ENCODE peak calls at places on chromosome 5, in eight cellular contexts. C, J, K, A, M, R, E and W are unnamed samples.

GRCh38 chr5:57298985-57299491 is 125.2 kb downstream of the GPBP1 start:
- DNase-seq in A (peak; percentile 79), C (peak; percentile 5), J (no peak), M (peak; percentile 72), R (peak; percentile 37), K (peak; percentile 68), E (peak; percentile 86), W (peak; percentile 15)

GRCh38 chr5:153562189-153562588 is 71.7 kb downstream of the GRIA1 start:
- DNase-seq in E (peak; percentile 57), M (peak; percentile 87), R (no peak), K (no peak), J (no peak), C (no peak), A (no peak), W (no peak)

GRCh38 chr5:157188270-157188669 is 7.6 kb downstream of the ITK start:
- DNase-seq in J (no peak), C (no peak), K (no peak), R (no peak), M (no peak), E (no peak), A (no peak), W (no peak)

GRCh38 chr5:149420509-149421371 is 41.6 kb upstream of the IL17B start:
- DNase-seq in K (peak; percentile 4), J (no peak), C (no peak), E (peak; percentile 94), A (peak; percentile 32), R (no peak), M (no peak), W (peak; percentile 44)

GRCh38 chr5:60526336-60526875 is 173.6 kb downstream of the DEPDC1B start:
- DNase-seq in K (no peak), C (no peak), A (no peak), E (no peak), M (no peak), R (no peak), J (no peak), W (no peak)

GRCh38 chr5:83562817-83563557 is 91.4 kb downstream of the VCAN start:
- DNase-seq in J (no peak), A (peak; percentile 16), E (peak; percentile 41), K (no peak), C (no peak), M (peak; percentile 20), R (no peak), W (no peak)

GRCh38 chr5:159855476-159856157 is 60.7 kb upstream of the ADRA1B start:
- DNase-seq in K (peak; percentile 36), J (no peak), R (peak; percentile 24), M (no peak), E (peak; percentile 15), A (no peak), C (no peak), W (no peak)

GRCh38 chr5:31232273-31232888 is 38.9 kb downstream of the CDH6 start:
- DNase-seq in R (peak; percentile 42), A (peak; percentile 79), C (no peak), K (peak; percentile 66), E (peak; percentile 74), M (peak; percentile 78), J (peak; percentile 39), W (peak; percentile 43)

GRCh38 chr5:9222054-9222738 is 323.7 kb downstream of the SEMA5A start:
- DNase-seq in C (no peak), A (peak; percentile 59), K (no peak), R (no peak), J (peak; percentile 35), M (peak; percentile 75), E (no peak), W (peak; percentile 75)

GRCh38 chr5:6088706-6089105 is 289.6 kb downstream of the MED10 start:
- DNase-seq in A (no peak), J (no peak), R (no peak), K (no peak), E (no peak), M (no peak), C (no peak), W (no peak)

GRCh38 chr5:153552886-153553285 is 62.4 kb downstream of the GRIA1 start:
- DNase-seq in K (no peak), E (peak; percentile 38), C (no peak), J (no peak), M (no peak), A (no peak), R (no peak), W (no peak)

GRCh38 chr5:76175821-76176403 is 92.7 kb downstream of the SV2C start:
- DNase-seq in M (peak; percentile 24), E (no peak), J (no peak), A (no peak), K (no peak), C (no peak), R (no peak), W (peak; percentile 18)

GRCh38 chr5:21615195-21615765 is 1237.9 kb downstream of the CDH12 start:
- DNase-seq in C (no peak), R (no peak), E (no peak), K (no peak), A (no peak), J (no peak), M (peak; percentile 32), W (no peak)

GRCh38 chr5:146301666-146302065 is 37.0 kb upstream of the POU4F3 start:
- DNase-seq in C (no peak), K (no peak), E (peak; percentile 5), R (no peak), M (no peak), J (no peak), A (no peak), W (no peak)

DNA sequence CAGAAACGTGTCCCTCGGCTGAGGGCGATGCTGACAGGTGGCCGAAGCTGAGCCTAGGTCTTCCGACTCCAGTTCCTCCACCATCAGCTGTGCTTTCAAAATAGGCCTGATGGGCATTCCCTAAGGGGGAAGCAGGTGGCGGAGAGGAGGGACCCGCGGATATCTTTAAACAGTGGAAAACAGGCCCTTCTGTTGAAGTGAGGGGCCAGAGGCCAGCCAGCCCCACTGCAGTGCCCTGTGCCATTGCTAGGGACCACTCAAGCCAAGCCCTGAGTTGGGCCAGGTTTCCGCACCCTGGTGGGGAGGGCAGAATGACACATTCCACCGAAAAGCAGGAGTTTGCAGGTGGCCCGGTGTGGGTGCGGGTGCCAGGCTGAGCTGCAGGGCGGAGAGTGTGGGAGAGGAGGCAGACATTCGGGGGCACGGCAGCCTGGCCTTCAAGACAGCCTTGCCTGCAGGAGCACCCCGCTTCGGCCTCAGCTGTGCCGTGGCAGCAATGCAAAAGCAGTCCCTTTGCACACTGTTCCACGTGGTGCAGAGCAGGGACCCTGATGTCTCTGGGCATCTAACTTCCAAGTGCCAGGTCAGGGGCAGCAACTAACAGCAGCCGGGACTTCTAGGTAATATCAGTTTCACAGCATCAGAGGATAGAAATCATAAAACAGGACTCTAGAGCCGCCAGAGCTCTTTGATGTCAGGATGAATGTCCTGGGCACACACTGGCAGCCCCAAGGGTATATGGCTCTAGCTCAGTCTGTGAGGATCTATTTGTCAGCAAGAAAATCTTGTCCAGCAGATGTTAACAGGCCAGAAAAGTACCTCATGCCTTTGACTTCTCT is 17.2 kb downstream of the HNRNPH1 start:
- DNase-seq in A (no peak), R (no peak), C (no peak), E (no peak), M (no peak), J (no peak), K (no peak), W (no peak)
- H3K36me3 ChIP-seq in A (no peaks in the 10 kb centered on the region), R (peaks cover 97% of the 10 kb centered on the region), C (no peaks in the 10 kb centered on the region), E (peaks cover 66% of the 10 kb centered on the region), M (peaks cover 18% of the 10 kb centered on the region), J (peaks cover 34% of the 10 kb centered on the region), K (peaks cover 19% of the 10 kb centered on the region), W (peaks cover 28% of the 10 kb centered on the region)

DNA sequence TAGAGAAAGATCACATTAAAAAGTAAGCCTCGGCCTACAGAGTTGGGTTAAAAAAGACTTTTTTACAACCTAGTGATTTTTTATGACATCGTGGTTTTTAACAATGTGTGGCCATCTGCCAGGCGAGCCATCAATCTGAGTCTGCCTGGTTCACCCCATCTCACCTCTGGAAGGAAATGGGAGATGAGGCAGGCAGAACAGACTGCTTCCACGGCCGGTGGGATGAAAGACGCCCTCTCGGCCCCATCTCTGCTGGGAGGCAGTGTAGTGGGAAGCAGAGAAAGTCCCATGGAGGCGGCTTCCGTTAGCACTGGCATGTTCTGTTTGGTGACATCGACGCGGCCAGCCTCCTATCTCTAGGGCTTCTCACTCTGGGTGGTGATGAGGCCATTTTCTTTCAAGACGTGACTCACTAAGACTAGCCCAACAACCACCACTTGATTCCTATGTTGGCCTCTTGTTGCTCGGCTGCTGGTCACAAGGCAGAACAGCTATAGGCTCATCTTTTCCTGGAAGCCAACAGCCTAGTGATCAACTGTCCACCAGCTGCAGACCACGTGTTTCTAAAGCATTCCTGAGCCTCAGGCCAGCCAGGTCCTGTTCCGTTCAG is 132.4 kb upstream of the OTULINL start:
- DNase-seq in K (no peak), C (no peak), M (peak; percentile 58), A (no peak), J (no peak), E (peak; percentile 86), R (no peak), W (no peak)
- H3K36me3 ChIP-seq in K (no peaks in the 10 kb centered on the region), C (no peaks in the 10 kb centered on the region), M (peaks cover 2% of the 10 kb centered on the region), A (no peaks in the 10 kb centered on the region), J (no peaks in the 10 kb centered on the region), E (peaks cover 26% of the 10 kb centered on the region), R (peaks cover 6% of the 10 kb centered on the region), W (no peaks in the 10 kb centered on the region)

GRCh38 chr5:36177715-36178556 is 26.0 kb downstream of the SKP2 start:
- DNase-seq in E (peak; percentile 65), M (no peak), J (no peak), R (no peak), K (no peak), C (no peak), A (peak; percentile 50), W (peak; percentile 7)

GRCh38 chr5:36175043-36175442 is 23.1 kb downstream of the SKP2 start:
- DNase-seq in M (no peak), K (no peak), C (no peak), A (no peak), E (no peak), J (no peak), R (no peak), W (no peak)

GRCh38 chr5:36174119-36174518 is 22.2 kb downstream of the SKP2 start:
- DNase-seq in M (no peak), E (no peak), C (no peak), K (no peak), R (no peak), J (no peak), A (no peak), W (no peak)

GRCh38 chr5:36179950-36180349 is 28.0 kb downstream of the SKP2 start:
- DNase-seq in K (no peak), E (no peak), R (no peak), A (no peak), M (no peak), J (no peak), C (no peak), W (no peak)

DNA sequence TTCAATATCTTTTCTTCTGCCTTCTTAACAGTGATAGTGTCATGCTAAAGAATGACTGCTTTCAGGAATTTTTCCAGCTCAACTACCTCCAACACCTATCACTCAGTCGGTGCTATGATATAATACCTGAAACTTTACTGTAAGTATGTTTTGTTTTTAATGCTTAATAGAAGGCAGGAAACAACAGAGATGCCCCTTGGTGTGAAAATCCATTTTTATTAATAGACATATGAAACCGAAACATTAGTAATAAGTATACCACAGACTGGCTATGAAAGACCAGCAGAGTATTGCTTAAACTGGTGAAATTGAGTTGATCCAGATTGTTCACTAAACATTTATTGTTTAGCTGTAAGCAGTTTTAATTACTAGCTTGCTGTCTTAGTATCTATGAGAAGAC is 25.2 kb downstream of the SKP2 start:
- DNase-seq in M (no peak), A (no peak), J (no peak), R (no peak), K (no peak), C (no peak), E (no peak), W (no peak)
- H3K36me3 ChIP-seq in M (peaks cover 6% of the 10 kb centered on the region), A (peaks cover 56% of the 10 kb centered on the region), J (peaks cover 2% of the 10 kb centered on the region), R (peaks cover 78% of the 10 kb centered on the region), K (no peaks in the 10 kb centered on the region), C (no peaks in the 10 kb centered on the region), E (peaks cover 23% of the 10 kb centered on the region), W (peaks cover 8% of the 10 kb centered on the region)

GRCh38 chr5:54643679-54644078 is 126.1 kb downstream of the SNX18 start:
- DNase-seq in R (no peak), J (no peak), C (no peak), M (no peak), E (peak; percentile 87), K (no peak), A (no peak), W (no peak)
- H3K36me3 ChIP-seq in R (no peaks in the 10 kb centered on the region), J (no peaks in the 10 kb centered on the region), C (no peaks in the 10 kb centered on the region), M (no peaks in the 10 kb centered on the region), E (no peaks in the 10 kb centered on the region), K (no peaks in the 10 kb centered on the region), A (no peaks in the 10 kb centered on the region), W (no peaks in the 10 kb centered on the region)